ENCODE peak calls at places on chromosomes 11 and 22, in five cellular contexts. One of them, this sample, is unnamed.

GRCh38 chr22:39360674-39361413 is 11.1 kb downstream of the SYNGR1 start:
- ATAC-seq in HepG2: no peak
- ATAC-seq in GM12878: no peak
- ATAC-seq in HCT116: peak; percentile 61
- ATAC-seq in K562: no peak
- ATAC-seq in this sample: no peak

GRCh38 chr11:67483498-67483798 is 622 bp downstream of the AIP start:
- ATAC-seq in HepG2: peak; percentile 10
- ATAC-seq in K562: no peak
- ATAC-seq in GM12878: no peak
- ATAC-seq in HCT116: no peak
- ATAC-seq in this sample: no peak

GRCh38 chr22:42670921-42671709 is 21.9 kb upstream of the CYB5R3 start:
- ATAC-seq in K562: no peak
- ATAC-seq in HCT116: no peak
- ATAC-seq in HepG2: no peak
- ATAC-seq in GM12878: peak; percentile 53
- ATAC-seq in this sample: peak; percentile 58

GRCh38 chr11:94775576-94776327 is 7.6 kb downstream of the AMOTL1 start:
- ATAC-seq in HepG2: no peak
- ATAC-seq in K562: peak; percentile 13
- ATAC-seq in GM12878: no peak
- ATAC-seq in HCT116: peak; percentile 29
- ATAC-seq in this sample: no peak

GRCh38 chr22:44361391-44362126 is 48.8 kb upstream of the SHISAL1 start:
- ATAC-seq in K562: no peak
- ATAC-seq in HCT116: no peak
- ATAC-seq in HepG2: no peak
- ATAC-seq in GM12878: no peak
- ATAC-seq in this sample: no peak

GRCh38 chr11:47185305-47186075 is 744 bp downstream of the PACSIN3 start:
- ATAC-seq in HepG2: peak; percentile 37
- ATAC-seq in GM12878: no peak
- ATAC-seq in HCT116: peak; percentile 68
- ATAC-seq in K562: peak; percentile 61
- ATAC-seq in this sample: peak; percentile 30

GRCh38 chr11:69576069-69576782 is 64.7 kb upstream of the CCND1 start:
- ATAC-seq in K562: peak; percentile 66
- ATAC-seq in HepG2: peak; percentile 55
- ATAC-seq in HCT116: no peak
- ATAC-seq in GM12878: no peak
- ATAC-seq in this sample: no peak

GRCh38 chr22:45072322-45072903 is 62.6 kb upstream of the PHF21B start:
- ATAC-seq in K562: no peak
- ATAC-seq in GM12878: no peak
- ATAC-seq in HepG2: no peak
- ATAC-seq in HCT116: peak; percentile 97
- ATAC-seq in this sample: no peak

GRCh38 chr11:3169235-3169951 is 4.3 kb upstream of the OSBPL5 start:
- ATAC-seq in HCT116: peak; percentile 68
- ATAC-seq in HepG2: peak; percentile 32
- ATAC-seq in GM12878: no peak
- ATAC-seq in K562: peak; percentile 89
- ATAC-seq in this sample: peak; percentile 33

GRCh38 chr11:101436511-101437142 is 147.2 kb downstream of the TRPC6 start:
- ATAC-seq in HCT116: peak; percentile 76
- ATAC-seq in K562: peak; percentile 48
- ATAC-seq in GM12878: peak; percentile 65
- ATAC-seq in HepG2: peak; percentile 66
- ATAC-seq in this sample: no peak

GRCh38 chr11:8776209-8776608 is 93.6 kb downstream of the RPL27A start:
- ATAC-seq in HepG2: peak; percentile 93
- ATAC-seq in HCT116: no peak
- ATAC-seq in GM12878: no peak
- ATAC-seq in K562: no peak
- ATAC-seq in this sample: no peak

GRCh38 chr22:37021710-37022482 is 2.4 kb downstream of the MPST start:
- ATAC-seq in K562: peak; percentile 44
- ATAC-seq in HepG2: peak; percentile 7
- ATAC-seq in HCT116: peak; percentile 19
- ATAC-seq in GM12878: peak; percentile 60
- ATAC-seq in this sample: no peak

GRCh38 chr22:35589071-35589735 is 27.9 kb downstream of the MB start:
- ATAC-seq in GM12878: no peak
- ATAC-seq in HCT116: peak; percentile 83
- ATAC-seq in K562: peak; percentile 76
- ATAC-seq in HepG2: peak; percentile 39
- ATAC-seq in this sample: peak; percentile 83

GRCh38 chr22:23226497-23226850 is 46.2 kb downstream of the BCR start:
- ATAC-seq in HepG2: no peak
- ATAC-seq in GM12878: no peak
- ATAC-seq in K562: no peak
- ATAC-seq in HCT116: no peak
- ATAC-seq in this sample: peak; percentile 21
- H3K27ac ChIP-seq in HepG2: no peak overlapping the region
- H3K27ac ChIP-seq in GM12878: no peak overlapping the region
- H3K27ac ChIP-seq in K562: no peak overlapping the region
- H3K27ac ChIP-seq in HCT116: peak overlapping the region; percentile 16
- H3K27ac ChIP-seq in this sample: peak overlapping the region; percentile 72

DNA sequence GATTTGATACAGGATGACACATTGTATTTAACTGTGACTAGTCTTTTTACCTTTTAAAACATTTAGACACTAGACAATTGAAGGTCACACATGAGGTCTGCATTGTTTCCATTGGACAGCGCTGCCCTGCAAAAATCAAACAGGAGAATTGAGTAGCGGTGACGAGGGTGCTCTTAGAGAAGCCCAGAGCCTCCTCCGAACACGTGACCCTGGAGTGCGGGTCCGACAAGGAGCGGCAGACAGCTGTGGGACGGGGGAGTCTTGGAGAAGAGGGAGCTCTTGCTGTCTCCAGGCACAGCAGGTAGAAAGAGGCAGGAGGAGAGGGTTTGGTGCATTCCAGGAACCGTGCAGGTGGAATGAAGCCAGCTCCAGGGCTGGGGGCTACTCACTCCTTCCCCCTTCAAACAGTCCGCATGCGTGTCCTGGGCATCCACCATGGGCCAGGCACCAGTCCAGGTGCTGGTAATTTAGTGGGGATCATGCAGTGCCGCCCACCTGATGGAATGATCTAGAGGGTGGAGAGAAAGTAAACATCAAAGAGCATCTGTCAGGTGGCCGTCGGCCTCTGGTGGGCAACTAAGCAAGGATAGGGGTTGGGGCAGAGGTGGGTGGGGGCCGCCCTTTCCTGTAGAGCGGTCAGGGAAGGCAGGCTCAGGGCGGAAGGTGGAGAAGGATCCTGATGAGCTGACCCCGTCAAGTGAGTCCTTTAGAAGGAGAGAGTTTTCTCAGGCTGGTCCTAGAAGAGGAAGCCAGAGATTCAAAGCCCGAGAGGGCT is 849.9 kb downstream of the TBC1D22A start:
- ATAC-seq in HCT116: no peak
- ATAC-seq in HepG2: no peak
- ATAC-seq in K562: no peak
- ATAC-seq in GM12878: no peak
- ATAC-seq in this sample: no peak
- H3K9me3 ChIP-seq in HCT116: no peaks in the 10 kb centered on the region
- H3K9me3 ChIP-seq in HepG2: no peaks in the 10 kb centered on the region
- H3K9me3 ChIP-seq in K562: no peaks in the 10 kb centered on the region
- H3K9me3 ChIP-seq in GM12878: no peaks in the 10 kb centered on the region
- H3K9me3 ChIP-seq in this sample: no peaks in the 10 kb centered on the region

GRCh38 chr11:64204464-64204989 is 2.0 kb upstream of the FERMT3 start:
- ATAC-seq in HCT116: peak; percentile 80
- ATAC-seq in GM12878: peak; percentile 43
- ATAC-seq in K562: peak; percentile 63
- ATAC-seq in HepG2: peak; percentile 25
- ATAC-seq in this sample: peak; percentile 76
- TF ChIP-seq POLR2AphosphoS5 in HCT116: peak; percentile 54
- TF ChIP-seq POLR2AphosphoS5 in GM12878: peak; percentile 62
- TF ChIP-seq POLR2AphosphoS5 in K562: peak; percentile 79
- TF ChIP-seq POLR2AphosphoS5 in HepG2: no peak
- TF ChIP-seq POLR2AphosphoS5 in this sample: peak; percentile 90

GRCh38 chr11:112650568-112650967 is 310.7 kb upstream of the NCAM1 start:
- ATAC-seq in HCT116: no peak
- ATAC-seq in GM12878: no peak
- ATAC-seq in HepG2: no peak
- ATAC-seq in K562: no peak
- ATAC-seq in this sample: no peak
- H3K27ac ChIP-seq in HCT116: no peak overlapping the region
- H3K27ac ChIP-seq in GM12878: no peak overlapping the region
- H3K27ac ChIP-seq in HepG2: no peak overlapping the region
- H3K27ac ChIP-seq in K562: no peak overlapping the region
- H3K27ac ChIP-seq in this sample: no peak overlapping the region

This sample was measured in gastroesophageal sphincter.